ENCODE peak calls at places on chromosomes 5 and 9, in ten cellular contexts. J, A, X, T, O, B, R, G, W and F are unnamed samples.
A peak's percentile ranks its signal among the peaks of the same experiment; 100 is the strongest.

GRCh38 chr5:137498301-137498735 is 808 bp downstream of the SPOCK1 start:
- DNase-seq in J (no peak), A (peak; percentile 60), X (no peak), T (no peak), O (peak; percentile 50), B (peak; percentile 70), R (no peak), G (no peak), W (peak; percentile 4), F (peak; percentile 30)

GRCh38 chr5:126961702-126962101 is 68.7 kb downstream of the MARCHF3 start:
- DNase-seq in J (no peak), A (no peak), X (no peak), T (no peak), O (no peak), B (peak; percentile 56), R (no peak), G (no peak), W (peak; percentile 64), F (no peak)

GRCh38 chr5:38651806-38652205 is 95.4 kb upstream of the LIFR start:
- DNase-seq in J (no peak), A (no peak), X (no peak), T (no peak), O (no peak), B (no peak), R (no peak), G (no peak), W (no peak), F (no peak)

GRCh38 chr9:37904647-37905505 is 949 bp upstream of the SLC25A51 start:
- DNase-seq in J (no peak), A (no peak), X (peak; percentile 32), T (no peak), O (no peak), B (peak; percentile 72), R (no peak), G (no peak), W (no peak), F (peak; percentile 30)

GRCh38 chr5:112154940-112155686 is 264.0 kb downstream of the EPB41L4A start:
- DNase-seq in J (no peak), A (no peak), X (no peak), T (no peak), O (no peak), B (peak; percentile 90), R (no peak), G (no peak), W (peak; percentile 48), F (no peak)

GRCh38 chr5:10994088-10994986 is 233.3 kb upstream of the DAP start:
- DNase-seq in J (no peak), A (peak; percentile 57), X (no peak), T (no peak), O (no peak), B (no peak), R (no peak), G (no peak), W (no peak), F (no peak)

GRCh38 chr9:15722888-15723287 is 170.0 kb downstream of the CCDC171 start:
- DNase-seq in J (no peak), A (peak; percentile 28), X (no peak), T (no peak), O (no peak), B (no peak), R (peak; percentile 2), G (no peak), W (no peak), F (no peak)

GRCh38 chr9:7089794-7090193 is 332.0 kb downstream of the KDM4C start:
- DNase-seq in J (no peak), A (no peak), X (no peak), T (no peak), O (no peak), B (no peak), R (no peak), G (no peak), W (no peak), F (no peak)

DNA sequence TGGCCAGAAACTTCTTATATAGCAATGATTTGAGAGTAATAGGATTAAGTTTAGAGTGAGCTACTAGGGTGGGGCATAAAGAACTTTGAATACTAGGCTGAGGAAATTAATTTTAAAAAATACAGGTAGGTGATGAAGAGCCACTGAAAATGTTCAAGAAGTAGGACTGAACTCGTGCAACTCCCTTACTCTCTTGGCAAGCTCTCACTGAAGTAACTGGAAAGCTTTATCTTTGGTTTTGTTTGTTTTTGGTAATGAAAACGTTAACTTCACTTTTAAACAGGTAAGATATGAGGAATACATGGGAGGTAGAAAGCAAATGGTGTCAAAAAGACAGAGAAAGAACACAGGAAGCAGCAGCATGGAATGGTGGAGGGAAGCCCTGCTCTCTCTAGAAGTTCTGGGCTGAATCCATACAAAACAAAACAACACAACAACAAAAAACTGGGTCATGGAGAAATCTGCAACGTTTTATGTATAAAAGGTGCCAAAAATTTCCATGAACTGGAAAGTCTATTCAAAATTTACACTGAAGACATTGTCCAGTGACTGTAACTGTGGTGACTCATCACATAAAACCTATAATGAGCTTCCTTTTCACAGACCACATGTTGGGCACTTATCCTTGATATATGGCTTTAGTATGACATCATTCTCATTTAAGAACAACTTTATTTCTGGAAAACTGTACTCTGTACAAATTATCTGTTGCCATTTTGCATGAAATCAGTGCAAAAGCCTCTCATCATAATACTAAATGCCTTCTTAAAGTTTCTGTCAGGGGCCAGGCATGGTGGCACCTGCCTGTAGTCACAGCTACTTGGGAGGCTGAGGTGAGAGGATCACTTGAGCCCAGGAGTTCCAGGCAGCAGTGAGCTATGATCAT is 91.2 kb upstream of the CHD1 start:
- DNase-seq in J (no peak), A (no peak), X (no peak), T (no peak), O (no peak), B (peak; percentile 95), R (peak; percentile 94), G (no peak), W (peak; percentile 94), F (no peak)
- H3K27ac ChIP-seq in J (peak overlapping the region; percentile 24), A (no peak overlapping the region), X (no peak overlapping the region), T (no peak overlapping the region), O (no peak overlapping the region), B (peak overlapping the region; percentile 28), R (peak overlapping the region; percentile 79), G (no peak overlapping the region), W (no peak overlapping the region), F (no peak overlapping the region)

GRCh38 chr5:151056367-151057306 is 24.2 kb downstream of the TNIP1 start:
- DNase-seq in J (peak; percentile 42), A (no peak), X (no peak), T (no peak), O (no peak), B (no peak), R (no peak), G (no peak), W (no peak), F (no peak)
- H3K36me3 ChIP-seq in J (peaks cover 97% of the 10 kb centered on the region), A (no peaks in the 10 kb centered on the region), X (no peaks in the 10 kb centered on the region), T (peaks cover 75% of the 10 kb centered on the region), O (peaks cover 17% of the 10 kb centered on the region), B (peaks cover 16% of the 10 kb centered on the region), R (no peaks in the 10 kb centered on the region), G (peaks cover 87% of the 10 kb centered on the region), W (peaks cover 39% of the 10 kb centered on the region), F (peaks cover 90% of the 10 kb centered on the region)

GRCh38 chr5:81016116-81016515 is 56.0 kb downstream of the RASGRF2 start:
- DNase-seq in J (no peak), A (no peak), X (no peak), T (no peak), O (no peak), B (no peak), R (peak; percentile 87), G (no peak), W (no peak), F (no peak)
- H3K27ac ChIP-seq in J (no peak overlapping the region), A (no peak overlapping the region), X (no peak overlapping the region), T (no peak overlapping the region), O (no peak overlapping the region), B (no peak overlapping the region), R (peak overlapping the region; percentile 41), G (no peak overlapping the region), W (no peak overlapping the region), F (no peak overlapping the region)

DNA sequence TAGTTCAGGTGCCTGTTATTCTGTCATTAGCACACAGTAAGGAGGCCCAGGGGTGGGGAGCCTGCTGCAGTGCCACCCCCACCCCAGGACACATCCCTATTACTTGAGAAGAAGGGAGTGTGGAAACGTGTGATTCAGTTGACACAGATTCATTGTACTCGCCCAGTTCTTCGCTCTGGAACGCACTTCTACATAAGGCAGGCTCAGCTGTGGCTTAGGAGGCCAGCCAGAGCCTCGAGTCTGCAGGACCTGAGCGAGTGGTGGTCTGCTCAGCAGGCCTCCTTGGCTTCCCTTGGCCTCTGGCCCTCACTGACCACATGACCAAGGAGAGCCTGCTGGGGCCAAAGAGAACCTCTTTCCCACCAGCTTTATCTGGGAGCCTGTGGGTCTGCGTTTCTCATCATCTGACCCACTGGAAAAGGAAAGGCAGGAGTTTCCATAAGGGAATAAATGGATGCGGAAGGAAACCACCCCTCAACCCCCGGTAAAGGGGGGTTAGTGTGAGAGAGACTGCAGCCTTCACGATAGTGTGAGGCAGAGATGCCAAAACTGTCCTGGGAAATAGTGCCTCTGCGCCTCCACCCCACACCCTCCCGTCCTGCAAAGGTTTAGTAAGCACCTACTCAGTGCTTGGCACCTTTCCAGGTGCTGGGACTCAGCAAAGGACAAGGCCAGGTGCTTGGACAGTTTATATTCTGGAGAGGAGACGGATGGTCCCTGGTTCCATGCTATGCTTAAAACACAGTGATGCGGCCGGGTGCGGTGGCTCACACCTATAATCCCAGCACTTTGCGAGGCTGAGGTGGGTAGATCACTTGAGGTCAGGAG is 73.7 kb downstream of the PPARGC1B start:
- DNase-seq in J (no peak), A (no peak), X (peak; percentile 49), T (no peak), O (no peak), B (peak; percentile 13), R (no peak), G (no peak), W (no peak), F (peak; percentile 74)
- H3K36me3 ChIP-seq in J (no peaks in the 10 kb centered on the region), A (no peaks in the 10 kb centered on the region), X (no peaks in the 10 kb centered on the region), T (no peaks in the 10 kb centered on the region), O (no peaks in the 10 kb centered on the region), B (no peaks in the 10 kb centered on the region), R (no peaks in the 10 kb centered on the region), G (no peaks in the 10 kb centered on the region), W (no peaks in the 10 kb centered on the region), F (no peaks in the 10 kb centered on the region)

GRCh38 chr5:2183154-2184023 is 300.7 kb upstream of the IRX4 start:
- DNase-seq in J (no peak), A (no peak), X (no peak), T (no peak), O (no peak), B (no peak), R (no peak), G (no peak), W (no peak), F (no peak)

GRCh38 chr5:2186472-2187015 is 303.8 kb upstream of the IRX4 start:
- DNase-seq in J (no peak), A (no peak), X (no peak), T (no peak), O (no peak), B (no peak), R (no peak), G (no peak), W (no peak), F (no peak)

GRCh38 chr5:2185646-2186471 is 303.1 kb upstream of the IRX4 start:
- DNase-seq in J (no peak), A (no peak), X (no peak), T (no peak), O (no peak), B (no peak), R (no peak), G (no peak), W (no peak), F (no peak)

GRCh38 chr5:2184024-2184362 is 301.3 kb upstream of the IRX4 start:
- DNase-seq in J (no peak), A (no peak), X (no peak), T (no peak), O (no peak), B (no peak), R (no peak), G (no peak), W (no peak), F (no peak)

GRCh38 chr5:2184563-2185540 is 302.1 kb upstream of the IRX4 start:
- DNase-seq in J (no peak), A (no peak), X (no peak), T (no peak), O (no peak), B (no peak), R (no peak), G (no peak), W (no peak), F (no peak)
- H3K27ac ChIP-seq in J (peak overlapping the region; percentile 33), A (no peak overlapping the region), X (no peak overlapping the region), T (no peak overlapping the region), O (no peak overlapping the region), B (no peak overlapping the region), R (no peak overlapping the region), G (peak overlapping the region; percentile 51), W (no peak overlapping the region), F (no peak overlapping the region)